ENCODE peak calls at places on chromosomes 5 and 9, in four cellular contexts. One of them, this sample, is unnamed.

GRCh38 chr9:93810028-93810971 is 144.9 kb downstream of the BARX1 start:
- DNase-seq in cardiac muscle cell: peak; percentile 10
- DNase-seq in pancreas: no peak
- DNase-seq in heart right ventricle: no peak
- DNase-seq in this sample: no peak

GRCh38 chr5:5490774-5491347 is 68.4 kb downstream of the ICE1 start:
- DNase-seq in cardiac muscle cell: no peak
- DNase-seq in pancreas: no peak
- DNase-seq in heart right ventricle: no peak
- DNase-seq in this sample: no peak

GRCh38 chr5:66958984-66959641 is 237.5 kb downstream of the CD180 start:
- DNase-seq in cardiac muscle cell: peak; percentile 77
- DNase-seq in pancreas: peak; percentile 11
- DNase-seq in heart right ventricle: peak; percentile 39
- DNase-seq in this sample: peak; percentile 23

GRCh38 chr9:35771524-35771923 is 17.4 kb upstream of the MSMP start:
- DNase-seq in cardiac muscle cell: no peak
- DNase-seq in pancreas: peak; percentile 72
- DNase-seq in heart right ventricle: no peak
- DNase-seq in this sample: no peak

GRCh38 chr9:69961834-69962233 is 81.8 kb upstream of the MAMDC2 start:
- DNase-seq in cardiac muscle cell: no peak
- DNase-seq in pancreas: no peak
- DNase-seq in heart right ventricle: no peak
- DNase-seq in this sample: no peak

GRCh38 chr5:179336126-179336870 is 9.0 kb downstream of the ADAMTS2 start:
- DNase-seq in cardiac muscle cell: no peak
- DNase-seq in pancreas: no peak
- DNase-seq in heart right ventricle: no peak
- DNase-seq in this sample: no peak

GRCh38 chr9:38641985-38642864 is 21.8 kb upstream of the ANKRD18A start:
- DNase-seq in cardiac muscle cell: peak; percentile 54
- DNase-seq in pancreas: peak; percentile 58
- DNase-seq in heart right ventricle: no peak
- DNase-seq in this sample: no peak

GRCh38 chr5:93831449-93831848 is 90.0 kb upstream of the POU5F2 start:
- DNase-seq in cardiac muscle cell: no peak
- DNase-seq in pancreas: no peak
- DNase-seq in heart right ventricle: no peak
- DNase-seq in this sample: no peak

GRCh38 chr5:79774855-79775237 is 85.2 kb downstream of the CMYA5 start:
- DNase-seq in cardiac muscle cell: no peak
- DNase-seq in pancreas: no peak
- DNase-seq in heart right ventricle: no peak
- DNase-seq in this sample: no peak

GRCh38 chr9:8962084-8962483 is 1162.5 kb upstream of the DMAC1 start:
- DNase-seq in cardiac muscle cell: no peak
- DNase-seq in pancreas: no peak
- DNase-seq in heart right ventricle: no peak
- DNase-seq in this sample: no peak

GRCh38 chr9:78278177-78278777 is 18.6 kb upstream of the PSAT1 start:
- DNase-seq in cardiac muscle cell: no peak
- DNase-seq in pancreas: no peak
- DNase-seq in heart right ventricle: no peak
- DNase-seq in this sample: no peak

DNA sequence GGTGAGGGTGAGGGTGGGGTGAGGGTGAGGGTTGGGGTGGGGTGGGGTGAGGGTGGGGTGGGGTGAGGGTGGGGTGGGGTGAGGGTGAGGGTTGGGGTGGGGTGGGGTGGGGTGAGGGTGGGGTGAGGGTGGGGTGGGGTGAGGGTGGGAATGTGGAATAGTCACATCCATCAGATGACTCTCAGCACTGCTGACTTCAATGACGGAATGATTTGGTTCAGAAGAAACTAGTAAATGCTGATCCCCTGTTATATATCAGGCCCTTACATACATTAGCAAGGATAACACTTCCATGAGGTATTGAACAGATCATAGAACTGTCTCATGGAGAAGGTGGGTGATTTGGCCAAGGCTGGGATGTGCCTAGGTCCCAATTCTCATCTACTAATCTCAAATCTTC is 24.5 kb upstream of the C5orf47 start:
- DNase-seq in cardiac muscle cell: no peak
- DNase-seq in pancreas: no peak
- DNase-seq in heart right ventricle: no peak
- DNase-seq in this sample: no peak
- H3K4me3 ChIP-seq in cardiac muscle cell: no peak overlapping the region
- H3K4me3 ChIP-seq in pancreas: no peak overlapping the region
- H3K4me3 ChIP-seq in heart right ventricle: no peak overlapping the region
- H3K4me3 ChIP-seq in this sample: no peak overlapping the region

GRCh38 chr9:87853289-87853688 is 29.4 kb upstream of the SPATA31E1 start:
- DNase-seq in cardiac muscle cell: no peak
- DNase-seq in pancreas: no peak
- DNase-seq in heart right ventricle: no peak
- DNase-seq in this sample: no peak
- TF ChIP-seq CTCF in cardiac muscle cell: no peak
- TF ChIP-seq CTCF in pancreas: no peak
- TF ChIP-seq CTCF in heart right ventricle: no peak
- TF ChIP-seq CTCF in this sample: no peak

GRCh38 chr9:36780186-36780585 is 207.5 kb downstream of the MELK start:
- DNase-seq in cardiac muscle cell: no peak
- DNase-seq in pancreas: no peak
- DNase-seq in heart right ventricle: no peak
- DNase-seq in this sample: no peak
- H3K27me3 ChIP-seq in cardiac muscle cell: no peaks in the 10 kb centered on the region
- H3K27me3 ChIP-seq in pancreas: no peaks in the 10 kb centered on the region
- H3K27me3 ChIP-seq in heart right ventricle: peaks cover 88% of the 10 kb centered on the region
- H3K27me3 ChIP-seq in this sample: no peaks in the 10 kb centered on the region

DNA sequence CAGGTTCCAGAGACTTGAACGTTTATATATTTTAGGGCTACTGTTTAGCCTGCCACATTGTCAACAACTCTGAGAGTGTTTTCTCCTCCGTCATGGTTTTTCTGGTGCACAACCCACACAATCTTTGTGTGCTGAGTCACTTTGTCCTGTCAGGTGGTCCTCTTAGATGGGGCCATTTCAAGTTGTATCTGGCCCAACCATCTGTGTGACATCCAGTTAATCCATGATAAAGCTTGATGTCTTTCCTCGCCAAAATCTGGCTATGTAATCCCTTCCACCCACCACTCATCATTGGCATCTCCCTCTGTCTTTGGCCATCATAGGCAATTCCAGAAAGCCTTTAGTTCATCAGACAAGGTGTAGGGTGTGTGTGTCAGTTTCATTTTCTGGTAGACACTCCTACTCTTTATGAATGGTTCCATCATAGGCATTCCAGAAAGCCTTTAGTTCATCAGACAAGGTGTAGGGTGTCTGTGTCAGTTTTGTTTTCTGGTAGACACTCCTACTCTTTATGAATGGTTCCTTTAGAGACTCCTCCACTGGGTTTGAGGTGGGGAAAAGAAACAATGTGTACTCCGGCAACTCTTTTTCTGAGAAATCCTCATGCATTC is 282.0 kb upstream of the ACTBL2 start:
- DNase-seq in cardiac muscle cell: no peak
- DNase-seq in pancreas: no peak
- DNase-seq in heart right ventricle: no peak
- DNase-seq in this sample: no peak
- H3K4me3 ChIP-seq in cardiac muscle cell: no peak overlapping the region
- H3K4me3 ChIP-seq in pancreas: no peak overlapping the region
- H3K4me3 ChIP-seq in heart right ventricle: no peak overlapping the region
- H3K4me3 ChIP-seq in this sample: no peak overlapping the region

GRCh38 chr9:20364954-20365353 is 257.3 kb downstream of the MLLT3 start:
- DNase-seq in cardiac muscle cell: no peak
- DNase-seq in pancreas: no peak
- DNase-seq in heart right ventricle: no peak
- DNase-seq in this sample: no peak

GRCh38 chr9:20373263-20373662 is 249.0 kb downstream of the MLLT3 start:
- DNase-seq in cardiac muscle cell: no peak
- DNase-seq in pancreas: no peak
- DNase-seq in heart right ventricle: no peak
- DNase-seq in this sample: no peak

GRCh38 chr9:20369391-20369790 is 252.9 kb downstream of the MLLT3 start:
- DNase-seq in cardiac muscle cell: no peak
- DNase-seq in pancreas: no peak
- DNase-seq in heart right ventricle: no peak
- DNase-seq in this sample: no peak
- TF ChIP-seq CTCF in cardiac muscle cell: no peak
- TF ChIP-seq CTCF in pancreas: no peak
- TF ChIP-seq CTCF in heart right ventricle: no peak
- TF ChIP-seq CTCF in this sample: no peak

GRCh38 chr9:133670466-133670865 is 34.3 kb downstream of the DBH start:
- DNase-seq in cardiac muscle cell: no peak
- DNase-seq in pancreas: no peak
- DNase-seq in heart right ventricle: no peak
- DNase-seq in this sample: no peak

GRCh38 chr9:133674091-133674490 is 37.9 kb downstream of the DBH start:
- DNase-seq in cardiac muscle cell: no peak
- DNase-seq in pancreas: no peak
- DNase-seq in heart right ventricle: no peak
- DNase-seq in this sample: no peak

GRCh38 chr9:133671371-133671770 is 35.2 kb downstream of the DBH start:
- DNase-seq in cardiac muscle cell: no peak
- DNase-seq in pancreas: no peak
- DNase-seq in heart right ventricle: no peak
- DNase-seq in this sample: no peak

GRCh38 chr9:133672503-133673259 is 36.5 kb downstream of the DBH start:
- DNase-seq in cardiac muscle cell: no peak
- DNase-seq in pancreas: no peak
- DNase-seq in heart right ventricle: no peak
- DNase-seq in this sample: no peak

DNA sequence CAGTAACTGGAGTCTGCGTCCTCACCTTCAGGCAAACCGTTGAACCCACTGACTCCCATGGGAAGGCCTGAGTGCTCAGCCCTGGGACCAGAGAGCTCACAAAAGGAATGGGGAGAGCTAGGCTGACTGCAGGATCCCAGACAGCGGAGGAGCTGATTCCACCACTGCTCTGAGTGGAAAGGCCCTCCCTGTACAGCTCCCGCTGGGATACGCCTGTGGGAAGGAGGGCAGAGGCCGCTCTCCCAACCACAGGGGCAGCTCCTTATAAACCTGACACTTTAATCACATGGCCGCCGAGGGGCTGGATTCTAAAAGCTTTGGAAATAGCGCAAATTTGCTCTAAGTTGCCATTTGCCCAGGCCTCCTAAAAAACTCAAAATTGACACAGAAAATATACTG is 37.1 kb downstream of the DBH start:
- DNase-seq in cardiac muscle cell: peak; percentile 64
- DNase-seq in pancreas: no peak
- DNase-seq in heart right ventricle: no peak
- DNase-seq in this sample: no peak
- H3K27me3 ChIP-seq in cardiac muscle cell: no peaks in the 10 kb centered on the region
- H3K27me3 ChIP-seq in pancreas: no peaks in the 10 kb centered on the region
- H3K27me3 ChIP-seq in heart right ventricle: peaks cover 14% of the 10 kb centered on the region
- H3K27me3 ChIP-seq in this sample: no peaks in the 10 kb centered on the region

GRCh38 chr5:141495456-141495811 is 6.6 kb downstream of the PCDHGC5 start:
- DNase-seq in cardiac muscle cell: no peak
- DNase-seq in pancreas: no peak
- DNase-seq in heart right ventricle: no peak
- DNase-seq in this sample: no peak
- H3K4me3 ChIP-seq in cardiac muscle cell: no peak overlapping the region
- H3K4me3 ChIP-seq in pancreas: no peak overlapping the region
- H3K4me3 ChIP-seq in heart right ventricle: no peak overlapping the region
- H3K4me3 ChIP-seq in this sample: peak overlapping the region; percentile 60